ENCODE peak calls at places on chromosome 5, in five cellular contexts. One of them, this sample, is unnamed.

GRCh38 chr5:158511454-158511853 is 588.3 kb downstream of the EBF1 start:
- DNase-seq in effector memory CD4-positive, alpha-beta T cell: no peak
- DNase-seq in tibial nerve: no peak
- DNase-seq in mucosa of gallbladder: no peak
- DNase-seq in CD4-positive, alpha-beta memory T cell: no peak
- DNase-seq in this sample: peak

GRCh38 chr5:73899055-73899454 is 273.1 kb downstream of the ARHGEF28 start:
- DNase-seq in effector memory CD4-positive, alpha-beta T cell: no peak
- DNase-seq in tibial nerve: no peak
- DNase-seq in mucosa of gallbladder: no peak
- DNase-seq in CD4-positive, alpha-beta memory T cell: no peak
- DNase-seq in this sample: no peak

GRCh38 chr5:177378884-177379883 is 5.0 kb upstream of the SLC34A1 start:
- DNase-seq in tibial nerve: no peak
- DNase-seq in effector memory CD4-positive, alpha-beta T cell: no peak
- DNase-seq in mucosa of gallbladder: peak
- DNase-seq in CD4-positive, alpha-beta memory T cell: no peak
- DNase-seq in this sample: no peak

GRCh38 chr5:113020461-113021273 is 44.1 kb downstream of the DCP2 start:
- DNase-seq in mucosa of gallbladder: no peak
- DNase-seq in effector memory CD4-positive, alpha-beta T cell: no peak
- DNase-seq in CD4-positive, alpha-beta memory T cell: peak
- DNase-seq in tibial nerve: no peak
- DNase-seq in this sample: no peak

GRCh38 chr5:118008779-118009178 is 979.6 kb downstream of the DTWD2 start:
- DNase-seq in CD4-positive, alpha-beta memory T cell: no peak
- DNase-seq in effector memory CD4-positive, alpha-beta T cell: no peak
- DNase-seq in tibial nerve: no peak
- DNase-seq in mucosa of gallbladder: no peak
- DNase-seq in this sample: no peak

GRCh38 chr5:153496835-153497234 is 6.4 kb downstream of the GRIA1 start:
- DNase-seq in tibial nerve: no peak
- DNase-seq in CD4-positive, alpha-beta memory T cell: no peak
- DNase-seq in mucosa of gallbladder: no peak
- DNase-seq in effector memory CD4-positive, alpha-beta T cell: no peak
- DNase-seq in this sample: no peak

GRCh38 chr5:43006411-43007202 is 33.5 kb downstream of the ANXA2R start:
- DNase-seq in mucosa of gallbladder: no peak
- DNase-seq in tibial nerve: no peak
- DNase-seq in effector memory CD4-positive, alpha-beta T cell: no peak
- DNase-seq in CD4-positive, alpha-beta memory T cell: no peak
- DNase-seq in this sample: no peak

GRCh38 chr5:38456657-38457056 is 99.8 kb downstream of the LIFR start:
- DNase-seq in effector memory CD4-positive, alpha-beta T cell: no peak
- DNase-seq in CD4-positive, alpha-beta memory T cell: no peak
- DNase-seq in mucosa of gallbladder: no peak
- DNase-seq in tibial nerve: no peak
- DNase-seq in this sample: no peak

GRCh38 chr5:168612996-168613395 is 33.8 kb upstream of the PANK3 start:
- DNase-seq in effector memory CD4-positive, alpha-beta T cell: no peak
- DNase-seq in mucosa of gallbladder: no peak
- DNase-seq in CD4-positive, alpha-beta memory T cell: peak
- DNase-seq in tibial nerve: no peak
- DNase-seq in this sample: peak

GRCh38 chr5:38500861-38501260 is 55.6 kb downstream of the LIFR start:
- DNase-seq in tibial nerve: no peak
- DNase-seq in mucosa of gallbladder: no peak
- DNase-seq in CD4-positive, alpha-beta memory T cell: no peak
- DNase-seq in effector memory CD4-positive, alpha-beta T cell: no peak
- DNase-seq in this sample: no peak

GRCh38 chr5:80686757-80687156 is 32.0 kb upstream of the DHFR start:
- DNase-seq in tibial nerve: no peak
- DNase-seq in CD4-positive, alpha-beta memory T cell: peak
- DNase-seq in effector memory CD4-positive, alpha-beta T cell: no peak
- DNase-seq in mucosa of gallbladder: no peak
- DNase-seq in this sample: no peak

GRCh38 chr5:58407042-58407709 is 52.7 kb downstream of the PLK2 start:
- DNase-seq in CD4-positive, alpha-beta memory T cell: no peak
- DNase-seq in effector memory CD4-positive, alpha-beta T cell: no peak
- DNase-seq in mucosa of gallbladder: no peak
- DNase-seq in tibial nerve: no peak
- DNase-seq in this sample: no peak

GRCh38 chr5:149411738-149412519 is 32.8 kb upstream of the IL17B start:
- DNase-seq in effector memory CD4-positive, alpha-beta T cell: no peak
- DNase-seq in tibial nerve: no peak
- DNase-seq in CD4-positive, alpha-beta memory T cell: no peak
- DNase-seq in mucosa of gallbladder: no peak
- DNase-seq in this sample: no peak

GRCh38 chr5:32390819-32391591 is 53.5 kb downstream of the ZFR start:
- DNase-seq in mucosa of gallbladder: no peak
- DNase-seq in CD4-positive, alpha-beta memory T cell: no peak
- DNase-seq in effector memory CD4-positive, alpha-beta T cell: no peak
- DNase-seq in tibial nerve: no peak
- DNase-seq in this sample: no peak

GRCh38 chr5:61274561-61274960 is 57.5 kb upstream of the ZSWIM6 start:
- DNase-seq in tibial nerve: no peak
- DNase-seq in effector memory CD4-positive, alpha-beta T cell: no peak
- DNase-seq in mucosa of gallbladder: no peak
- DNase-seq in CD4-positive, alpha-beta memory T cell: no peak
- DNase-seq in this sample: no peak

GRCh38 chr5:35202319-35203111 is 27.8 kb downstream of the PRLR start:
- DNase-seq in tibial nerve: peak
- DNase-seq in CD4-positive, alpha-beta memory T cell: peak
- DNase-seq in effector memory CD4-positive, alpha-beta T cell: no peak
- DNase-seq in mucosa of gallbladder: peak
- DNase-seq in this sample: peak

GRCh38 chr5:142426676-142427364 is 102.0 kb upstream of the SPRY4 start:
- DNase-seq in effector memory CD4-positive, alpha-beta T cell: no peak
- DNase-seq in CD4-positive, alpha-beta memory T cell: no peak
- DNase-seq in tibial nerve: no peak
- DNase-seq in mucosa of gallbladder: no peak
- DNase-seq in this sample: no peak

GRCh38 chr5:19988447-19988846 is 447 bp upstream of the CDH18 start:
- DNase-seq in mucosa of gallbladder: no peak
- DNase-seq in effector memory CD4-positive, alpha-beta T cell: no peak
- DNase-seq in tibial nerve: no peak
- DNase-seq in CD4-positive, alpha-beta memory T cell: no peak
- DNase-seq in this sample: no peak

GRCh38 chr5:111722016-111722591 is 34.9 kb downstream of the NREP start:
- DNase-seq in CD4-positive, alpha-beta memory T cell: no peak
- DNase-seq in tibial nerve: no peak
- DNase-seq in effector memory CD4-positive, alpha-beta T cell: no peak
- DNase-seq in mucosa of gallbladder: no peak
- DNase-seq in this sample: no peak

GRCh38 chr5:68169898-68170297 is 45.7 kb upstream of the PIK3R1 start:
- DNase-seq in mucosa of gallbladder: no peak
- DNase-seq in effector memory CD4-positive, alpha-beta T cell: no peak
- DNase-seq in CD4-positive, alpha-beta memory T cell: no peak
- DNase-seq in tibial nerve: no peak
- DNase-seq in this sample: no peak

GRCh38 chr5:111929892-111930291 is 172.9 kb upstream of the NREP start:
- DNase-seq in mucosa of gallbladder: no peak
- DNase-seq in effector memory CD4-positive, alpha-beta T cell: no peak
- DNase-seq in CD4-positive, alpha-beta memory T cell: no peak
- DNase-seq in tibial nerve: no peak
- DNase-seq in this sample: no peak

GRCh38 chr5:1750469-1750868 is 49.2 kb downstream of the MRPL36 start:
- DNase-seq in effector memory CD4-positive, alpha-beta T cell: no peak
- DNase-seq in CD4-positive, alpha-beta memory T cell: no peak
- DNase-seq in mucosa of gallbladder: no peak
- DNase-seq in tibial nerve: peak
- DNase-seq in this sample: no peak

GRCh38 chr5:115455241-115455640 is 89.3 kb downstream of the FEM1C start:
- DNase-seq in tibial nerve: no peak
- DNase-seq in CD4-positive, alpha-beta memory T cell: no peak
- DNase-seq in mucosa of gallbladder: no peak
- DNase-seq in effector memory CD4-positive, alpha-beta T cell: no peak
- DNase-seq in this sample: no peak

GRCh38 chr5:4098226-4098625 is 502.6 kb downstream of the IRX1 start:
- DNase-seq in effector memory CD4-positive, alpha-beta T cell: no peak
- DNase-seq in mucosa of gallbladder: no peak
- DNase-seq in tibial nerve: no peak
- DNase-seq in CD4-positive, alpha-beta memory T cell: no peak
- DNase-seq in this sample: no peak

GRCh38 chr5:1753490-1753889 is 46.1 kb downstream of the MRPL36 start:
- DNase-seq in effector memory CD4-positive, alpha-beta T cell: no peak
- DNase-seq in mucosa of gallbladder: no peak
- DNase-seq in tibial nerve: no peak
- DNase-seq in CD4-positive, alpha-beta memory T cell: no peak
- DNase-seq in this sample: no peak

This sample was measured in B cell.